ENCODE peak calls at places on chromosomes 3 and 15, in six cellular contexts. Z is A549, K is HepG2, R is HCT116, P is GM23338, N is SK-N-SH. V is an unnamed sample. For H3K4me1, the result is how much of the 10 kb centered on the place peaks cover.

GRCh38 chr3:146067048-146067447 is 93.9 kb downstream of the PLOD2 start:
- DNase-seq in Z (no peak), K (no peak), R (no peak), P (no peak), N (no peak), V (no peak)

GRCh38 chr15:65418596-65418995 is 4.2 kb downstream of the IGDCC4 start:
- DNase-seq in Z (no peak), K (no peak), R (no peak), P (no peak), N (peak), V (no peak)

GRCh38 chr15:76196286-76196948 is 114.9 kb downstream of the ETFA start:
- DNase-seq in Z (peak), K (peak), R (peak), P (no peak), N (peak), V (no peak)

GRCh38 chr15:68674975-68675374 is 96.2 kb downstream of the CORO2B start:
- DNase-seq in Z (no peak), K (no peak), R (no peak), P (no peak), N (no peak), V (no peak)

GRCh38 chr3:179898024-179898423 is 138.7 kb downstream of the PEX5L start:
- DNase-seq in Z (peak), K (peak), R (peak), P (peak), N (peak), V (no peak)

GRCh38 chr3:149177122-149177521 is 44.5 kb downstream of the CP start:
- DNase-seq in Z (no peak), K (no peak), R (no peak), P (no peak), N (no peak), V (no peak)

GRCh38 chr3:45647148-45647619 is 42.0 kb upstream of the SACM1L start:
- DNase-seq in Z (peak), K (peak), R (no peak), P (no peak), N (no peak), V (peak)

GRCh38 chr3:156682491-156682890 is 8.1 kb downstream of the TIPARP start:
- DNase-seq in Z (no peak), K (no peak), R (no peak), P (no peak), N (no peak), V (no peak)

GRCh38 chr3:81484532-81484931 is 276.9 kb downstream of the GBE1 start:
- DNase-seq in Z (no peak), K (no peak), R (no peak), P (no peak), N (no peak), V (no peak)

GRCh38 chr3:97931218-97931617 is 41.0 kb downstream of the RIOX2 start:
- DNase-seq in Z (no peak), K (no peak), R (no peak), P (no peak), N (no peak), V (no peak)

GRCh38 chr3:190696777-190697501 is 165.6 kb downstream of the GMNC start:
- DNase-seq in Z (peak), K (peak), R (peak), P (peak), N (no peak), V (peak)

GRCh38 chr3:160564949-160565441 is 376 bp downstream of the KPNA4 start:
- DNase-seq in Z (peak), K (peak), R (peak), P (peak), N (peak), V (no peak)

GRCh38 chr15:41487802-41488201 is 5.9 kb upstream of the ITPKA start:
- DNase-seq in Z (no peak), K (no peak), R (no peak), P (no peak), N (no peak), V (no peak)

GRCh38 chr3:61649381-61650170 is 88.2 kb downstream of the PTPRG start:
- DNase-seq in Z (no peak), K (no peak), R (no peak), P (no peak), N (no peak), V (no peak)

GRCh38 chr15:96448923-96449322 is 118.4 kb downstream of the NR2F2 start:
- DNase-seq in Z (no peak), K (no peak), R (no peak), P (no peak), N (no peak), V (no peak)
- TF ChIP-seq REST in Z (no peak), K (no peak), R (no peak), P (no peak), N (no peak), V (no peak)

GRCh38 chr15:91852741-91853500 is 587 bp upstream of the SLCO3A1 start:
- DNase-seq in Z (peak), K (peak), R (no peak), P (peak), N (peak), V (no peak)
- H3K4me1 ChIP-seq in Z (under half), K (under half), R (under half), P (under half), N (under half), V (under half)

DNA sequence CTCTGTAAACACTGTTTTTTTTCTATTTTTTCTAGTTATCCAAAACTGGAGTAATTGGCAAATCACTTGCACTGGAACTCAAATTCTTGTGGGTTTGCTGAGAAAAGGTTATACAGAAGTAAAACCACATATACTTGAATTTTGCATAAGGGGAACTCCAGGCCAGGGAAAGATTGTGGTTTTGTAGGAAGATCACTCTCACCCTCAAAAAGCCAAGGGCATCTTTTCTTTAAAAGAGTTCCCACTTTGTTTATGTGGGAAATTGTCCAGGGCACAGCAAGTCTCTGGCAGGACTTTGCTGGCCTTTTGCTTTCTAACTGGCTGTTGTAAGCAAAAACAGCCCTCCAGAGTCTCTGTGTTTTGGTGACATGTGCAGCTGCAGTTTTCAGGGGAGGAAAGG is 340.3 kb upstream of the RBMS3 start:
- DNase-seq in Z (no peak), K (no peak), R (no peak), P (no peak), N (no peak), V (no peak)
- TF ChIP-seq REST in Z (no peak), K (no peak), R (no peak), P (no peak), N (no peak), V (no peak)

GRCh38 chr3:58340594-58341244 is 8.0 kb downstream of the PXK start:
- DNase-seq in Z (no peak), K (no peak), R (no peak), P (no peak), N (no peak), V (no peak)

GRCh38 chr3:58335432-58335947 is 2.8 kb downstream of the PXK start:
- DNase-seq in Z (no peak), K (no peak), R (no peak), P (no peak), N (no peak), V (no peak)

GRCh38 chr3:58336135-58336882 is 3.6 kb downstream of the PXK start:
- DNase-seq in Z (no peak), K (no peak), R (no peak), P (no peak), N (no peak), V (no peak)

GRCh38 chr3:58334013-58334321 is 1.3 kb downstream of the PXK start:
- DNase-seq in Z (no peak), K (peak), R (no peak), P (no peak), N (no peak), V (no peak)

DNA sequence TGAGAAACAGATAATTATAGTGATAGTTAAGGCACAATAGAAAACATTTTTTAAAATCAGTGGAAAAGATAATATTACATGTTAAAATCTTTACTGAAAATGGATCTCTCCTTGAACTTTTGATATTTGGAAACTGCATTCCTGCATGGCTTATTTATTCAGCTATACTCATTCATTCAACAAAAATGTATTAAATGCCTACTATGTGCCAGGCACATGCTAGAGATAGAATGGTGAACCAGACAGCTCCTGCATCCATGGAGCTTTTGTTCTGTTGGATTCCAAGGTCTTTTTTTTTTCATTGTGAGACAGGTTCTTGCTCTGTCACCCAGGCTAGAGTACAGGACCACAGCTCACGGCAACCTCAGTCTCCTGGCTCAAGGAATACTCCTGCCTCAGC is 4.5 kb downstream of the PXK start:
- DNase-seq in Z (no peak), K (no peak), R (no peak), P (no peak), N (no peak), V (no peak)
- H3K4me1 ChIP-seq in Z (under half), K (under half), R (under half), P (under half), N (under half), V (under half)

GRCh38 chr3:13346481-13347389 is 73.4 kb downstream of the NUP210 start:
- DNase-seq in Z (no peak), K (no peak), R (no peak), P (peak), N (peak), V (no peak)
- TF ChIP-seq REST in Z (no peak), K (no peak), R (no peak), P (no peak), N (no peak), V (no peak)

V was measured in Panc1.